ENCODE peak calls at places on chromosomes 12 and 14, in four cellular contexts. One of them, this sample, is unnamed.

GRCh38 chr14:67722293-67722692 is 20.6 kb downstream of the RDH12 start:
- DNase-seq in choroid plexus epithelial cell: peak
- DNase-seq in Peyer's patch: peak
- DNase-seq in MCF 10A: no peak
- DNase-seq in this sample: no peak

GRCh38 chr14:96730386-96730785 is 66.8 kb upstream of the VRK1 start:
- DNase-seq in choroid plexus epithelial cell: no peak
- DNase-seq in MCF 10A: no peak
- DNase-seq in Peyer's patch: no peak
- DNase-seq in this sample: no peak

GRCh38 chr12:4564819-4565218 is 2.8 kb downstream of the DYRK4 start:
- DNase-seq in MCF 10A: no peak
- DNase-seq in Peyer's patch: no peak
- DNase-seq in choroid plexus epithelial cell: no peak
- DNase-seq in this sample: no peak

GRCh38 chr14:38357557-38357956 is 101.7 kb upstream of the CLEC14A start:
- DNase-seq in MCF 10A: peak
- DNase-seq in choroid plexus epithelial cell: peak
- DNase-seq in Peyer's patch: no peak
- DNase-seq in this sample: no peak

GRCh38 chr12:64240781-64241180 is 18.7 kb upstream of the KICS2 start:
- DNase-seq in Peyer's patch: no peak
- DNase-seq in choroid plexus epithelial cell: no peak
- DNase-seq in MCF 10A: no peak
- DNase-seq in this sample: no peak

GRCh38 chr14:55077691-55078151 is 26.3 kb downstream of the MAPK1IP1L start:
- DNase-seq in MCF 10A: peak
- DNase-seq in Peyer's patch: peak
- DNase-seq in choroid plexus epithelial cell: no peak
- DNase-seq in this sample: no peak

GRCh38 chr12:76374395-76375020 is 26.3 kb upstream of the BBS10 start:
- DNase-seq in choroid plexus epithelial cell: peak
- DNase-seq in Peyer's patch: no peak
- DNase-seq in MCF 10A: no peak
- DNase-seq in this sample: no peak

GRCh38 chr14:67564236-67564635 is 31.1 kb downstream of the PLEKHH1 start:
- DNase-seq in Peyer's patch: peak
- DNase-seq in choroid plexus epithelial cell: no peak
- DNase-seq in MCF 10A: peak
- DNase-seq in this sample: no peak

GRCh38 chr14:100065161-100065871 is at the start of gene EVL:
- DNase-seq in MCF 10A: no peak
- DNase-seq in choroid plexus epithelial cell: no peak
- DNase-seq in Peyer's patch: no peak
- DNase-seq in this sample: peak

GRCh38 chr12:87845995-87846483 is 183.2 kb downstream of the C12orf50 start:
- DNase-seq in Peyer's patch: no peak
- DNase-seq in MCF 10A: no peak
- DNase-seq in choroid plexus epithelial cell: no peak
- DNase-seq in this sample: no peak

GRCh38 chr12:87836190-87836589 is 193.0 kb downstream of the C12orf50 start:
- DNase-seq in MCF 10A: no peak
- DNase-seq in Peyer's patch: no peak
- DNase-seq in choroid plexus epithelial cell: no peak
- DNase-seq in this sample: no peak

GRCh38 chr12:87847147-87847546 is 182.1 kb downstream of the C12orf50 start:
- DNase-seq in MCF 10A: no peak
- DNase-seq in Peyer's patch: no peak
- DNase-seq in choroid plexus epithelial cell: no peak
- DNase-seq in this sample: no peak

GRCh38 chr12:87841935-87842334 is 187.3 kb downstream of the C12orf50 start:
- DNase-seq in Peyer's patch: no peak
- DNase-seq in choroid plexus epithelial cell: no peak
- DNase-seq in MCF 10A: no peak
- DNase-seq in this sample: no peak
- TF ChIP-seq CTCF in Peyer's patch: no peak
- TF ChIP-seq CTCF in choroid plexus epithelial cell: no peak
- TF ChIP-seq CTCF in MCF 10A: no peak
- TF ChIP-seq CTCF in this sample: no peak

GRCh38 chr12:47904647-47905312 is at the start of gene VDR:
- DNase-seq in choroid plexus epithelial cell: peak
- DNase-seq in MCF 10A: peak
- DNase-seq in Peyer's patch: peak
- DNase-seq in this sample: peak
- TF ChIP-seq CTCF in choroid plexus epithelial cell: peak
- TF ChIP-seq CTCF in MCF 10A: no peak
- TF ChIP-seq CTCF in Peyer's patch: peak
- TF ChIP-seq CTCF in this sample: peak

GRCh38 chr12:90253674-90254181 is 545.1 kb upstream of the ATP2B1 start:
- DNase-seq in Peyer's patch: peak
- DNase-seq in MCF 10A: peak
- DNase-seq in choroid plexus epithelial cell: peak
- DNase-seq in this sample: peak
- TF ChIP-seq CTCF in Peyer's patch: peak
- TF ChIP-seq CTCF in MCF 10A: peak
- TF ChIP-seq CTCF in choroid plexus epithelial cell: peak
- TF ChIP-seq CTCF in this sample: no peak

DNA sequence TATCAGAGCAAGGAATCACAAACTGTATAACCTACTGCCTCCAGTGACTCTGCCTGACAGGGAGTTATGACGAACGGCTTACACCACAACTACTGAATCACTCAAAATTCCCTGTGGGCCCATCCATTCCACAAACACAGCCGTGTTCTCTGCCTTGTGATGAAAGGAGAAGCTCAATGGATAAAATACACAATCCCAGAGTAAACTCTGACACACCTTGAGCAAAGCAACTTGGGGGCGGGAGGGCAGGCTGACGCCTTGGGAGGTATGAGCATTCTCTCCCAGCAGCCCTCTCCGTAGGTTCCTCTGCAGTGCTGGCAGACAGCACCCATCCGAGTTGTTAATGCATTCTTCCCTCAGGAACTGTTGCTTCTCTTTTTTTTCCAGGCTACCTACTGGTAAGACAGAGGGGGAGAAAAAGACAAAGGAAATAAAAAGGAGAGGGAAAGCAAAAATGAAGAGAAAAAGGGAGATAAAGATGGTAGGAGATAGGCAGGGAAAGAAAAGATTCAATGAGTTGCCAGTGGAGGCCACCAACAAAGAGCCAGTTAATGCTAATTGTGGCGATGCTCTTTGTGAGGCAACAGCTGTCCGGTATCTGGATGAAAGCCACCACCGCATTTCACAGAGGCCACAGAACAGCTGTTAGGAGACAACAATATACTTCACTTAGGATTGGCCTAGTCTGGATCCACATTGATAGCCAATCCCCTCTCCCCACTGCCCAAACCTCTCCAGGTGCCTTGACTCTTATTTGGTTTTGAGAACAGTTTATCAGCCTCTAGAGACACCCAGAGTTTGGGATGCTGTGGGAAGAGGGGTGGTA is 4.7 kb upstream of the DIO2 start:
- DNase-seq in MCF 10A: peak
- DNase-seq in Peyer's patch: no peak
- DNase-seq in choroid plexus epithelial cell: peak
- DNase-seq in this sample: no peak
- TF ChIP-seq CTCF in MCF 10A: no peak
- TF ChIP-seq CTCF in Peyer's patch: no peak
- TF ChIP-seq CTCF in choroid plexus epithelial cell: no peak
- TF ChIP-seq CTCF in this sample: no peak

This sample was measured in natural killer cell.